ENCODE peak calls at places on chromosomes 5 and 9, in nine cellular contexts. F, W, H, P, U, M, L, J and Q are unnamed samples.

GRCh38 chr9:137392232-137393007 is 30.5 kb downstream of the EXD3 start:
- DNase-seq in F (no peak), H (no peak), L (no peak), M (no peak), W (no peak), U (no peak), J (no peak), P (no peak), Q (no peak)

GRCh38 chr9:124022201-124023121 is 10.9 kb downstream of the LHX2 start:
- DNase-seq in F (no peak), H (no peak), P (no peak), J (no peak), L (no peak), U (no peak), W (peak; percentile 38), M (no peak), Q (no peak)

GRCh38 chr5:83524345-83524744 is 52.8 kb downstream of the VCAN start:
- DNase-seq in M (no peak), L (no peak), J (no peak), U (no peak), P (no peak), F (no peak), H (no peak), W (no peak), Q (no peak)

GRCh38 chr5:110751902-110752762 is 13.3 kb downstream of the SLC25A46 start:
- DNase-seq in L (no peak), J (no peak), W (no peak), H (no peak), U (no peak), P (peak; percentile 22), F (peak; percentile 28), M (no peak), Q (no peak)

GRCh38 chr5:96968074-96968473 is 32.2 kb downstream of the LNPEP start:
- DNase-seq in J (no peak), H (no peak), F (peak; percentile 64), U (no peak), M (no peak), W (peak; percentile 73), P (peak; percentile 63), L (no peak), Q (no peak)

GRCh38 chr5:133423618-133424282 is 188.6 kb downstream of the FSTL4 start:
- DNase-seq in L (peak; percentile 68), M (peak; percentile 53), F (peak; percentile 18), U (peak; percentile 56), W (peak; percentile 79), P (peak; percentile 64), J (peak; percentile 62), H (peak; percentile 53), Q (peak; percentile 11)

GRCh38 chr5:231661-232060 is 13.5 kb downstream of the SDHA start:
- DNase-seq in H (no peak), J (no peak), L (no peak), U (no peak), P (no peak), W (no peak), M (no peak), F (no peak), Q (no peak)

GRCh38 chr5:65390208-65390607 is 91.5 kb downstream of the ADAMTS6 start:
- DNase-seq in J (no peak), L (no peak), F (no peak), U (no peak), M (no peak), H (no peak), P (no peak), W (no peak), Q (no peak)

GRCh38 chr5:58462623-58463230 is 2.8 kb upstream of the PLK2 start:
- DNase-seq in W (peak; percentile 71), H (peak; percentile 79), M (no peak), U (no peak), P (no peak), L (peak; percentile 32), J (peak; percentile 25), F (peak; percentile 63), Q (no peak)

GRCh38 chr5:178368278-178368677 is 135.7 kb upstream of the PHYKPL start:
- DNase-seq in W (no peak), J (no peak), U (no peak), M (no peak), F (no peak), H (no peak), L (no peak), P (no peak), Q (no peak)

GRCh38 chr9:37840560-37841194 is 40.1 kb downstream of the DCAF10 start:
- DNase-seq in F (peak; percentile 68), H (peak; percentile 20), M (no peak), W (peak; percentile 91), U (no peak), J (no peak), P (no peak), L (no peak), Q (peak; percentile 30)

GRCh38 chr5:170221319-170221718 is 11.5 kb upstream of the C5orf58 start:
- DNase-seq in P (no peak), F (no peak), W (no peak), J (no peak), M (no peak), U (no peak), H (no peak), L (no peak), Q (no peak)

GRCh38 chr5:98179791-98180755 is 593.4 kb upstream of the RGMB start:
- DNase-seq in F (no peak), L (no peak), P (no peak), H (no peak), J (no peak), U (no peak), W (peak; percentile 17), M (no peak), Q (no peak)

GRCh38 chr5:35924122-35924949 is 14.1 kb downstream of the CAPSL start:
- DNase-seq in P (no peak), W (no peak), U (no peak), L (no peak), M (no peak), H (no peak), F (peak; percentile 72), J (no peak), Q (peak; percentile 75)

GRCh38 chr5:108212775-108213346 is 169.0 kb downstream of the FBXL17 start:
- DNase-seq in J (no peak), P (no peak), W (peak; percentile 44), H (peak; percentile 21), U (no peak), M (no peak), F (no peak), L (no peak), Q (no peak)

GRCh38 chr5:95720094-95720793 is 10.9 kb upstream of the RHOBTB3 start:
- DNase-seq in U (no peak), M (no peak), J (no peak), H (no peak), L (no peak), W (no peak), F (no peak), P (peak; percentile 27), Q (no peak)

GRCh38 chr5:34500236-34500836 is 155.8 kb upstream of the RAI14 start:
- DNase-seq in U (no peak), F (no peak), H (no peak), M (no peak), W (peak; percentile 49), J (no peak), P (no peak), L (no peak), Q (no peak)

GRCh38 chr9:35695801-35696420 is 6.2 kb upstream of the TPM2 start:
- DNase-seq in W (peak; percentile 69), J (no peak), P (no peak), H (peak; percentile 59), F (no peak), M (no peak), U (no peak), L (no peak), Q (no peak)

GRCh38 chr5:147906326-147907095 is at the start of gene C5orf46:
- DNase-seq in F (peak; percentile 66), W (peak; percentile 88), U (no peak), M (no peak), P (peak; percentile 43), H (no peak), J (no peak), L (no peak), Q (no peak)